ENCODE peak calls at places on chromosomes 5 and 9, in five cellular contexts. One of them, this sample, is unnamed.
A peak's percentile ranks its signal among the peaks of the same experiment; 100 is the strongest.

GRCh38 chr9:93231716-93232115 is 47.8 kb downstream of the WNK2 start:
- DNase-seq in hypothalamus: no peak
- DNase-seq in AML-193: no peak
- DNase-seq in central memory CD4-positive, alpha-beta T cell: no peak
- DNase-seq in cardiac muscle cell: no peak
- DNase-seq in this sample: no peak

GRCh38 chr9:125380406-125380805 is 118.8 kb downstream of the GAPVD1 start:
- DNase-seq in central memory CD4-positive, alpha-beta T cell: no peak
- DNase-seq in hypothalamus: no peak
- DNase-seq in cardiac muscle cell: no peak
- DNase-seq in AML-193: no peak
- DNase-seq in this sample: no peak

GRCh38 chr5:90590-91547 is 1.1 kb upstream of the PLEKHG4B start:
- DNase-seq in AML-193: no peak
- DNase-seq in hypothalamus: no peak
- DNase-seq in central memory CD4-positive, alpha-beta T cell: no peak
- DNase-seq in cardiac muscle cell: peak; percentile 23
- DNase-seq in this sample: no peak

GRCh38 chr9:79652598-79652997 is 80.8 kb downstream of the TLE4 start:
- DNase-seq in cardiac muscle cell: no peak
- DNase-seq in AML-193: no peak
- DNase-seq in hypothalamus: no peak
- DNase-seq in central memory CD4-positive, alpha-beta T cell: no peak
- DNase-seq in this sample: no peak

GRCh38 chr5:118791986-118792734 is 196.2 kb downstream of the DTWD2 start:
- DNase-seq in central memory CD4-positive, alpha-beta T cell: peak; percentile 3
- DNase-seq in hypothalamus: peak; percentile 3
- DNase-seq in cardiac muscle cell: peak; percentile 84
- DNase-seq in AML-193: peak; percentile 63
- DNase-seq in this sample: peak; percentile 70

GRCh38 chr5:13987843-13988464 is 43.5 kb upstream of the DNAH5 start:
- DNase-seq in cardiac muscle cell: peak; percentile 72
- DNase-seq in hypothalamus: peak; percentile 14
- DNase-seq in central memory CD4-positive, alpha-beta T cell: no peak
- DNase-seq in AML-193: peak; percentile 8
- DNase-seq in this sample: peak; percentile 33

GRCh38 chr9:80797841-80798688 is 891.3 kb downstream of the TLE1 start:
- DNase-seq in central memory CD4-positive, alpha-beta T cell: no peak
- DNase-seq in hypothalamus: no peak
- DNase-seq in cardiac muscle cell: peak; percentile 4
- DNase-seq in AML-193: no peak
- DNase-seq in this sample: no peak

GRCh38 chr9:34252670-34253459 is 74.0 kb downstream of the UBAP1 start:
- DNase-seq in cardiac muscle cell: peak; percentile 62
- DNase-seq in hypothalamus: peak; percentile 54
- DNase-seq in AML-193: peak; percentile 51
- DNase-seq in central memory CD4-positive, alpha-beta T cell: peak; percentile 57
- DNase-seq in this sample: peak; percentile 35

GRCh38 chr5:108726446-108727091 is 21.1 kb upstream of the FER start:
- DNase-seq in central memory CD4-positive, alpha-beta T cell: no peak
- DNase-seq in AML-193: no peak
- DNase-seq in hypothalamus: no peak
- DNase-seq in cardiac muscle cell: no peak
- DNase-seq in this sample: no peak

GRCh38 chr9:114827658-114828360 is 22.0 kb upstream of the TNFSF15 start:
- DNase-seq in cardiac muscle cell: no peak
- DNase-seq in central memory CD4-positive, alpha-beta T cell: no peak
- DNase-seq in hypothalamus: no peak
- DNase-seq in AML-193: no peak
- DNase-seq in this sample: no peak

GRCh38 chr5:172901012-172901780 is 58.0 kb upstream of the RPL26L1 start:
- DNase-seq in cardiac muscle cell: peak; percentile 90
- DNase-seq in hypothalamus: no peak
- DNase-seq in central memory CD4-positive, alpha-beta T cell: no peak
- DNase-seq in AML-193: no peak
- DNase-seq in this sample: no peak

GRCh38 chr5:143403357-143403606 is 204 bp downstream of the NR3C1 start:
- DNase-seq in cardiac muscle cell: no peak
- DNase-seq in central memory CD4-positive, alpha-beta T cell: no peak
- DNase-seq in AML-193: no peak
- DNase-seq in hypothalamus: no peak
- DNase-seq in this sample: no peak

GRCh38 chr9:133148351-133149129 is 15.2 kb downstream of the GBGT1 start:
- DNase-seq in central memory CD4-positive, alpha-beta T cell: peak; percentile 75
- DNase-seq in hypothalamus: peak; percentile 51
- DNase-seq in AML-193: peak; percentile 13
- DNase-seq in cardiac muscle cell: peak; percentile 46
- DNase-seq in this sample: peak; percentile 37

GRCh38 chr5:90982576-90982975 is 400.5 kb downstream of the ARRDC3 start:
- DNase-seq in central memory CD4-positive, alpha-beta T cell: no peak
- DNase-seq in hypothalamus: no peak
- DNase-seq in AML-193: no peak
- DNase-seq in cardiac muscle cell: peak; percentile 70
- DNase-seq in this sample: no peak

GRCh38 chr5:172870807-172871431 is 36.9 kb downstream of the ERGIC1 start:
- DNase-seq in central memory CD4-positive, alpha-beta T cell: no peak
- DNase-seq in AML-193: no peak
- DNase-seq in cardiac muscle cell: no peak
- DNase-seq in hypothalamus: no peak
- DNase-seq in this sample: no peak

GRCh38 chr9:37669232-37669631 is 18.5 kb downstream of the FRMPD1 start:
- DNase-seq in hypothalamus: no peak
- DNase-seq in central memory CD4-positive, alpha-beta T cell: no peak
- DNase-seq in AML-193: no peak
- DNase-seq in cardiac muscle cell: no peak
- DNase-seq in this sample: no peak

GRCh38 chr5:116595498-116595897 is 20.9 kb upstream of the SEMA6A start:
- DNase-seq in cardiac muscle cell: no peak
- DNase-seq in central memory CD4-positive, alpha-beta T cell: no peak
- DNase-seq in hypothalamus: no peak
- DNase-seq in AML-193: no peak
- DNase-seq in this sample: no peak

GRCh38 chr9:133226219-133227171 is 17.4 kb upstream of the OBP2B start:
- DNase-seq in central memory CD4-positive, alpha-beta T cell: no peak
- DNase-seq in cardiac muscle cell: no peak
- DNase-seq in hypothalamus: no peak
- DNase-seq in AML-193: no peak
- DNase-seq in this sample: no peak

GRCh38 chr5:16413461-16413860 is 52.1 kb downstream of the ZNF622 start:
- DNase-seq in cardiac muscle cell: no peak
- DNase-seq in AML-193: no peak
- DNase-seq in hypothalamus: no peak
- DNase-seq in central memory CD4-positive, alpha-beta T cell: no peak
- DNase-seq in this sample: no peak

GRCh38 chr5:124194282-124194681 is 552.2 kb downstream of the ZNF608 start:
- DNase-seq in hypothalamus: no peak
- DNase-seq in AML-193: no peak
- DNase-seq in cardiac muscle cell: no peak
- DNase-seq in central memory CD4-positive, alpha-beta T cell: no peak
- DNase-seq in this sample: no peak

GRCh38 chr5:64180661-64181343 is 15.2 kb downstream of the RNF180 start:
- DNase-seq in cardiac muscle cell: peak; percentile 18
- DNase-seq in AML-193: no peak
- DNase-seq in central memory CD4-positive, alpha-beta T cell: no peak
- DNase-seq in hypothalamus: no peak
- DNase-seq in this sample: no peak

GRCh38 chr5:159548517-159548916 is 218.2 kb upstream of the IL12B start:
- DNase-seq in cardiac muscle cell: no peak
- DNase-seq in AML-193: no peak
- DNase-seq in hypothalamus: no peak
- DNase-seq in central memory CD4-positive, alpha-beta T cell: no peak
- DNase-seq in this sample: no peak

GRCh38 chr5:33230467-33231078 is 210.2 kb upstream of the TARS1 start:
- DNase-seq in AML-193: no peak
- DNase-seq in central memory CD4-positive, alpha-beta T cell: no peak
- DNase-seq in hypothalamus: no peak
- DNase-seq in cardiac muscle cell: peak; percentile 11
- DNase-seq in this sample: no peak

GRCh38 chr5:176739461-176740051 is 70.8 kb upstream of the UNC5A start:
- DNase-seq in hypothalamus: no peak
- DNase-seq in AML-193: no peak
- DNase-seq in cardiac muscle cell: no peak
- DNase-seq in central memory CD4-positive, alpha-beta T cell: no peak
- DNase-seq in this sample: no peak

GRCh38 chr5:112914584-112914983 is 7.4 kb downstream of the REEP5 start:
- DNase-seq in cardiac muscle cell: no peak
- DNase-seq in hypothalamus: no peak
- DNase-seq in AML-193: no peak
- DNase-seq in central memory CD4-positive, alpha-beta T cell: no peak
- DNase-seq in this sample: no peak

GRCh38 chr9:33881635-33882034 is 64.7 kb downstream of the UBE2R2 start:
- DNase-seq in central memory CD4-positive, alpha-beta T cell: no peak
- DNase-seq in cardiac muscle cell: no peak
- DNase-seq in AML-193: no peak
- DNase-seq in hypothalamus: no peak
- DNase-seq in this sample: no peak

GRCh38 chr9:79562749-79563386 is 8.9 kb upstream of the TLE4 start:
- DNase-seq in hypothalamus: no peak
- DNase-seq in central memory CD4-positive, alpha-beta T cell: no peak
- DNase-seq in cardiac muscle cell: no peak
- DNase-seq in AML-193: no peak
- DNase-seq in this sample: no peak

GRCh38 chr5:66066826-66067225 is 77.3 kb upstream of the SREK1 start:
- DNase-seq in hypothalamus: no peak
- DNase-seq in central memory CD4-positive, alpha-beta T cell: no peak
- DNase-seq in cardiac muscle cell: no peak
- DNase-seq in AML-193: no peak
- DNase-seq in this sample: no peak

GRCh38 chr9:6667633-6668280 is 22.2 kb upstream of the GLDC start:
- DNase-seq in AML-193: no peak
- DNase-seq in cardiac muscle cell: peak; percentile 54
- DNase-seq in central memory CD4-positive, alpha-beta T cell: no peak
- DNase-seq in hypothalamus: no peak
- DNase-seq in this sample: no peak

GRCh38 chr9:94139672-94140417 is 55.6 kb downstream of the PTPDC1 start:
- DNase-seq in central memory CD4-positive, alpha-beta T cell: no peak
- DNase-seq in AML-193: no peak
- DNase-seq in cardiac muscle cell: peak; percentile 98
- DNase-seq in hypothalamus: no peak
- DNase-seq in this sample: no peak

GRCh38 chr5:172524573-172525021 is 70.3 kb upstream of the SH3PXD2B start:
- DNase-seq in AML-193: no peak
- DNase-seq in central memory CD4-positive, alpha-beta T cell: no peak
- DNase-seq in hypothalamus: no peak
- DNase-seq in cardiac muscle cell: no peak
- DNase-seq in this sample: no peak

GRCh38 chr9:134299883-134300282 is 26.4 kb upstream of the RXRA start:
- DNase-seq in hypothalamus: no peak
- DNase-seq in central memory CD4-positive, alpha-beta T cell: no peak
- DNase-seq in cardiac muscle cell: no peak
- DNase-seq in AML-193: no peak
- DNase-seq in this sample: no peak

GRCh38 chr9:129275626-129276247 is 97.7 kb upstream of the IER5L start:
- DNase-seq in hypothalamus: no peak
- DNase-seq in cardiac muscle cell: peak; percentile 47
- DNase-seq in central memory CD4-positive, alpha-beta T cell: no peak
- DNase-seq in AML-193: no peak
- DNase-seq in this sample: no peak

GRCh38 chr9:124214596-124215550 is 42.9 kb upstream of the NEK6 start:
- DNase-seq in hypothalamus: no peak
- DNase-seq in AML-193: no peak
- DNase-seq in central memory CD4-positive, alpha-beta T cell: no peak
- DNase-seq in cardiac muscle cell: no peak
- DNase-seq in this sample: no peak

GRCh38 chr5:61732376-61732775 is 400.3 kb downstream of the ZSWIM6 start:
- DNase-seq in AML-193: no peak
- DNase-seq in hypothalamus: peak; percentile 14
- DNase-seq in central memory CD4-positive, alpha-beta T cell: no peak
- DNase-seq in cardiac muscle cell: peak; percentile 19
- DNase-seq in this sample: no peak

GRCh38 chr5:168011096-168011495 is 280.3 kb upstream of the WWC1 start:
- DNase-seq in cardiac muscle cell: no peak
- DNase-seq in central memory CD4-positive, alpha-beta T cell: no peak
- DNase-seq in hypothalamus: no peak
- DNase-seq in AML-193: no peak
- DNase-seq in this sample: no peak

GRCh38 chr5:1808466-1808865 is 7.3 kb downstream of the NDUFS6 start:
- DNase-seq in hypothalamus: no peak
- DNase-seq in AML-193: no peak
- DNase-seq in cardiac muscle cell: peak; percentile 24
- DNase-seq in central memory CD4-positive, alpha-beta T cell: no peak
- DNase-seq in this sample: no peak

GRCh38 chr9:121073038-121073437 is 1.7 kb upstream of the CNTRL start:
- DNase-seq in cardiac muscle cell: peak; percentile 95
- DNase-seq in hypothalamus: no peak
- DNase-seq in AML-193: peak; percentile 71
- DNase-seq in central memory CD4-positive, alpha-beta T cell: no peak
- DNase-seq in this sample: no peak

This sample was measured in Jurkat, Clone E6-1.